ENCODE peak calls at places on chromosomes 3 and 15, in four cellular contexts. U is K562, H is HepG2, K is GM12878. D is an unnamed sample.

GRCh38 chr3:46215810-46216414 is 7.8 kb upstream of the CCR1 start:
- DNase-seq in K (no peak), H (peak; percentile 35), U (no peak), D (no peak)

GRCh38 chr3:72259755-72260589 is 475.0 kb upstream of the PROK2 start:
- DNase-seq in H (no peak), K (no peak), U (no peak), D (no peak)

GRCh38 chr3:129563850-129564535 is 21.0 kb downstream of the H1-8 start:
- DNase-seq in H (no peak), U (no peak), K (no peak), D (no peak)

GRCh38 chr3:15645740-15646490 is 44.4 kb downstream of the BTD start:
- DNase-seq in U (no peak), H (no peak), K (no peak), D (no peak)

GRCh38 chr3:60645801-60646200 is 605.5 kb downstream of the FHIT start:
- DNase-seq in K (no peak), H (no peak), U (no peak), D (no peak)

GRCh38 chr15:60890361-60890991 is 338.6 kb downstream of the RORA start:
- DNase-seq in H (no peak), K (no peak), U (no peak), D (no peak)

GRCh38 chr3:58351920-58352319 is 19.2 kb downstream of the PXK start:
- DNase-seq in H (no peak), K (no peak), U (no peak), D (no peak)

GRCh38 chr3:15375461-15376000 is 43.1 kb upstream of the SH3BP5 start:
- DNase-seq in H (no peak), U (peak; percentile 27), K (no peak), D (no peak)

GRCh38 chr15:41180206-41180789 is 50.3 kb downstream of the EXD1 start:
- DNase-seq in U (no peak), K (no peak), H (no peak), D (no peak)

GRCh38 chr3:131403216-131403895 is 21.8 kb downstream of the NUDT16 start:
- DNase-seq in U (no peak), K (no peak), H (no peak), D (no peak)

GRCh38 chr3:39101022-39101689 is 6.3 kb downstream of the GORASP1 start:
- DNase-seq in U (peak; percentile 70), K (no peak), H (peak; percentile 29), D (peak; percentile 67)

GRCh38 chr3:76842232-76842631 is 197.7 kb upstream of the ROBO2 start:
- DNase-seq in K (no peak), H (no peak), U (no peak), D (no peak)

GRCh38 chr3:76841750-76842149 is 198.1 kb upstream of the ROBO2 start:
- DNase-seq in H (no peak), K (no peak), U (no peak), D (no peak)
- TF ChIP-seq TARDBP in H (no peak), K (no peak), U (no peak), D (no peak)

DNA sequence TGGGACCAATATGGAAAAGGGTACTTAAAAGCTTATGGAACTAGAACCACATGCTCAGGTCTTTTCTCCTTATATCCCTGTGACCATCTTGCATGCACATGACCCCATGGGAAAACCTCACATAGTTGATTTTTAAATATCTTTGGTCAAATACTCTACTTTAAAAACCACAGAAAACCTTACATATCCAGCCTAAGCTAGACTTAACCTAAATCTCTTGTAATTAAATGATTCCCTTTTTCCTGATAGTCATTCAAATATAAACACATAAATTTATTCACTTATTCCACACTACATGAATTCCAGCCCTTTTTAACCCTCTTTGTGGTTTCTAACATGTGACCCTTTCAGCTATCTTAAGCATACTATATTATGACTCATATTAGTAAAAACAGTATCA is 46.8 kb downstream of the DNAJC13 start:
- DNase-seq in H (no peak), K (no peak), U (no peak), D (no peak)
- TF ChIP-seq BHLHE40 in H (no peak), K (no peak), U (no peak), D (no peak)

GRCh38 chr3:36669763-36670162 is 94.6 kb downstream of the DCLK3 start:
- DNase-seq in H (no peak), U (no peak), K (no peak), D (no peak)

GRCh38 chr3:36663666-36664291 is 100.6 kb downstream of the DCLK3 start:
- DNase-seq in H (no peak), U (no peak), K (no peak), D (no peak)
- TF ChIP-seq FOXM1 in H (no peak), U (no peak), K (no peak), D (no peak)

GRCh38 chr15:70580286-70580685 is 183.1 kb downstream of the UACA start:
- DNase-seq in U (no peak), H (no peak), K (no peak), D (no peak)

GRCh38 chr15:70584441-70584837 is 178.9 kb downstream of the UACA start:
- DNase-seq in H (no peak), U (no peak), K (no peak), D (no peak)

GRCh38 chr15:70579766-70580165 is 183.6 kb downstream of the UACA start:
- DNase-seq in H (no peak), K (no peak), U (no peak), D (no peak)

GRCh38 chr15:70580958-70581357 is 182.4 kb downstream of the UACA start:
- DNase-seq in U (no peak), H (no peak), K (no peak), D (no peak)

DNA sequence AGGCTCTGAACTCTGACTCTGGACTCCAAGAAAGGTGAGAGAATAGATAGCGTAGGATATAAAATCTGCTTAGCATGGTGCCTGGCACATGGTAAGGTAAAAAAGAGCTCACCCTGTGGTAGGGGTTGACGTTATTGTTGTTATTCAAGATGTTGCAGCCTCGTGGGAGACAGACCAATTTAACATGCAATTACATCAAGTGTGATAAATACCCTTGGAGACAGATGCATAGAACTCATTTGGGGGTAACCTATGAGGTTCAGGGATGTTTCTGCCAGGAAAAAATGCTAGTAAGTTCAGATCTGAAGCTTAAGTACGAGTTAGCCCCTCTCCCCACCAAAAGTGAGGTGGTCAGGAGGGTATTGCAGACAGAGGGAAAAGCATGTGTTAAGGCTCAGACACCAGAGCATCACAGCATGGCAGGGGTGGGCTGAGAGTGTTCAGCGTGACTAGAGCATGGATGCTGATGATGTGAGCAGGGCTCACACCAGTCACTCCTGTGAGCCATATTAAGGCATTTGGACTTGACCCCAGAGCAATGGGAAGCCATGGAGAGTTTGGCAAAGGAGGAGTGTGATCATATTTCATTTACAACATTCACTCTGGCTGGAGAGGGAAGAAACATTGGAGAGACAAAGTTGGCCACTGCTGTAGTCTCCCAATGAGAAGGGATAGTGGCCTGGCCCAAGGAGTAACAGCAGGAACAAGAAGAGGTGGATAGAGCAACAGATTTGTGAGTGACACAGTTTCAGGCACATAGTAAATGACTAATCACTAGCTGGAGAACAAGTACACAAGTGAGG is 181.0 kb downstream of the UACA start:
- DNase-seq in K (no peak), U (no peak), H (no peak), D (no peak)
- TF ChIP-seq TARDBP in K (no peak), U (no peak), H (no peak), D (no peak)

GRCh38 chr15:83655237-83655616 is 1.3 kb downstream of the ADAMTSL3 start:
- DNase-seq in K (no peak), U (no peak), H (no peak), D (no peak)

GRCh38 chr15:83654379-83655236 is 685 bp downstream of the ADAMTSL3 start:
- DNase-seq in K (no peak), H (no peak), U (no peak), D (no peak)

GRCh38 chr15:83652606-83653204 is 1.2 kb upstream of the ADAMTSL3 start:
- DNase-seq in H (no peak), U (no peak), K (no peak), D (no peak)

GRCh38 chr15:83653288-83653638 is 660 bp upstream of the ADAMTSL3 start:
- DNase-seq in H (no peak), U (no peak), K (no peak), D (no peak)

GRCh38 chr15:83653639-83654378 is at the start of gene ADAMTSL3:
- DNase-seq in U (no peak), H (no peak), K (no peak), D (peak; percentile 74)
- TF ChIP-seq BHLHE40 in U (no peak), H (no peak), K (no peak), D (no peak)

DNA sequence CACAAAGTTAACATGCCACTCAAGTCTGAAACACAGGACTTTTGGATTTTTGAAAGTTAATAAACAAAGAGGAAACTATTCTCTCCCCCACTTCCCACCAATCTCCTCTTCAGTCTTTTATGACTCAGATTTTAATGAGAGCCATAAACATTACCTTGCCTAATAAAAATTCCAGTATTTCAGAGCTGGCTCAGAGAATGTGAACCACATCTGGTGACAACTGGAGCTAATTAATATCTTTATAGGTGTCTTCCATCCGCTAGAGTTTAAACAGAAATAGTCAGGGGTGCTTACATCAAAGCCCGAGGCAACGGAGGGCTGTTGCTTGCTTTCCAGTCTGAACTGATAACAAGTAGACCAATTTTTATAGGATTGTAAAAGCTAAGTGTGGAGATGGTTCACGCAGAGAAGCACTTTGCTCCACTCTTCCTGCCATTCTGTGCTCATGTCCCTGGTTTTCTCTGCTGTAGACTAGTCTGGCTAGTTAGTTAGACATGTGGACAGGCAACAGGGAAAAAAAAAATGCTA is 363.6 kb downstream of the NR2F2 start:
- DNase-seq in K (no peak), U (no peak), H (no peak), D (peak; percentile 64)
- TF ChIP-seq FOXM1 in K (no peak), U (no peak), H (no peak), D (peak; percentile 61)

GRCh38 chr15:79970921-79971434 is at the start of gene BCL2A1:
- DNase-seq in U (peak; percentile 56), K (peak; percentile 96), H (no peak), D (no peak)
- TF ChIP-seq TARDBP in U (no peak), K (peak; percentile 52), H (no peak), D (no peak)

DNA sequence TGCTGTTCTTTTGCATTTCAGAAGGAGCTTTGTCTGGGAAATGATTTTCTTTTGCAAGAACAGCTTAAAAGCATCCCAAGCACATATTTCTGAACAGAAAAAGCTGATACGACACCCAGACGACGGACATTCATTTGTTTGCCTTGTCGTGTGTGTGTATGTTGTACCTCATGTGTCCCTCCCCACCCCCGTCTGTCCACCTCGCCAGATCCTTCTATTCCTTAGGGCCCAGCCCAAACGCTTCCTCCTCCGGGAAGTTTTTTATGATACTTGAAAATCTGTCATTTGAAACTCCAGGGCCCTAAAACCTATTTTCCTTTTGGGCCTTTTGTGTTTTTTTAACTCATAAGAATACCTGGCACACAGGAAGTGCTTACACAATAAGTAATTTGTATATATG is 8.8 kb downstream of the ITPR1 start:
- DNase-seq in H (no peak), U (no peak), K (no peak), D (no peak)
- TF ChIP-seq BHLHE40 in H (no peak), U (no peak), K (no peak), D (no peak)

DNA sequence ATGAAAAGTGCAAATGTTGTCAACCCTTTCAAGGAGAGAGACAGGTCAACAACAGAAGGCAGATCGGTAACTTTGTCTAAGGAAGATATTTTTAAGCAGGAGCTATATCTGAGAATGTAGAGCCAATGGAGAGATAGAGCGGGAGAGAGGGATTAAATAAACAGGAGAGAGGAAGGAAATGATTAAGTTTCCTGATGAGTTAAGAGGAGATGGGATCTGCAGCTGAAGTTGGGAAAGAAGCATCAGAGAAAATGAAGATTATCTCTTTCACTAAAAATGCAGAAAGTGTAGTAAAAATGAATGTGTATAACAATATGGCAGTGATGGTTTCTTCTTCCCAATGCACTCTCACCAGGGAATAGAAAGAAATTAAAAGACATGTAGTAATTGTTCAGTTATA is 264.8 kb downstream of the ZIC4 start:
- DNase-seq in U (no peak), K (no peak), H (no peak), D (no peak)
- TF ChIP-seq FOXM1 in U (no peak), K (no peak), H (no peak), D (no peak)

D was measured in HEK293T.